ENCODE peak calls at places on chromosome 13, in six cellular contexts. H is M059J, N is gastrocnemius medialis, L is mucosa of descending colon, U is COR-L47, Y is EL. X is an unnamed sample.

GRCh38 chr13:73056054-73056962 is 2.5 kb upstream of the KLF5 start:
- DNase-seq in Y (peak), U (no peak), N (no peak), H (peak), L (no peak), X (peak)

GRCh38 chr13:91539458-91540156 is 141.2 kb downstream of the GPC5 start:
- DNase-seq in Y (no peak), U (no peak), N (no peak), H (no peak), L (no peak), X (no peak)

GRCh38 chr13:79684426-79684825 is 203.5 kb downstream of the NDFIP2 start:
- DNase-seq in Y (no peak), L (no peak), H (no peak), N (no peak), U (no peak), X (no peak)

GRCh38 chr13:44107357-44108121 is 227.8 kb downstream of the LACC1 start:
- DNase-seq in H (no peak), U (no peak), Y (no peak), L (no peak), N (no peak), X (no peak)

GRCh38 chr13:113754242-113754641 is 4.8 kb upstream of the TMEM255B start:
- DNase-seq in H (no peak), N (no peak), Y (no peak), U (no peak), L (no peak), X (no peak)

GRCh38 chr13:84460989-84461388 is 578.7 kb upstream of the SLITRK1 start:
- DNase-seq in Y (no peak), N (no peak), L (no peak), H (no peak), U (no peak), X (no peak)

GRCh38 chr13:71618154-71618553 is 248.8 kb downstream of the DACH1 start:
- DNase-seq in L (no peak), Y (no peak), N (no peak), U (no peak), H (peak), X (no peak)

GRCh38 chr13:94416454-94417080 is 62.9 kb downstream of the DCT start:
- DNase-seq in L (no peak), N (no peak), H (peak), Y (peak), U (peak), X (no peak)

GRCh38 chr13:71729441-71729840 is 137.6 kb downstream of the DACH1 start:
- DNase-seq in N (no peak), L (no peak), U (no peak), H (no peak), Y (no peak), X (no peak)

GRCh38 chr13:106159295-106160195 is 375.9 kb downstream of the EFNB2 start:
- DNase-seq in H (no peak), L (no peak), N (no peak), Y (no peak), U (no peak), X (no peak)

GRCh38 chr13:100787899-100788298 is 113.3 kb upstream of the TMTC4 start:
- DNase-seq in L (no peak), N (no peak), U (no peak), Y (no peak), H (no peak), X (no peak)

GRCh38 chr13:97369269-97369893 is 64.6 kb upstream of the RAP2A start:
- DNase-seq in L (no peak), H (peak), N (no peak), U (no peak), Y (peak), X (peak)

GRCh38 chr13:51769455-51770127 is 34.4 kb downstream of the DHRS12 start:
- DNase-seq in N (peak), L (no peak), Y (no peak), U (no peak), H (no peak), X (no peak)

GRCh38 chr13:39804332-39805231 is 149.1 kb downstream of the COG6 start:
- DNase-seq in U (no peak), N (no peak), L (no peak), H (no peak), Y (no peak), X (no peak)

GRCh38 chr13:93388701-93389100 is 162.1 kb downstream of the GPC6 start:
- DNase-seq in U (no peak), Y (peak), N (no peak), L (no peak), H (peak), X (no peak)

GRCh38 chr13:98310485-98311199 is 133.6 kb upstream of the RNF113B start:
- DNase-seq in H (no peak), N (no peak), L (no peak), Y (no peak), U (no peak), X (no peak)

GRCh38 chr13:103066991-103067390 is 774 bp upstream of the SLC10A2 start:
- DNase-seq in L (no peak), Y (no peak), U (no peak), H (no peak), N (no peak), X (no peak)

GRCh38 chr13:49836516-49836915 is 44.0 kb upstream of the KPNA3 start:
- DNase-seq in N (no peak), U (no peak), L (no peak), Y (no peak), H (no peak), X (no peak)

GRCh38 chr13:40101708-40102359 is 446.4 kb downstream of the COG6 start:
- DNase-seq in U (no peak), H (no peak), Y (no peak), L (no peak), N (no peak), X (no peak)

X was measured in AG08395.